ENCODE peak calls at places on chromosomes 11 and 22, in seven cellular contexts. Q is hepatic stellate cell; P is stimulated activated CD8-positive, alpha-beta memory T cell treated with anti-CD3 and anti-CD28 coated beads, Interleukin-4, amount 100 ng/mL, for 24 hours; Y is effector CD4-positive, alpha-beta T cell; U is NCI-H1092 treated with DMSO at 0.1 percent for 48 hours; F is uterus; H is fibroblast of pulmonary artery. S is an unnamed sample.

GRCh38 chr11:34207487-34207886 is 102.1 kb downstream of the NAT10 start:
- DNase-seq in Q (no peak), P (no peak), Y (no peak), U (no peak), F (no peak), H (no peak), S (no peak)

GRCh38 chr22:45842141-45842831 is 134.7 kb downstream of the WNT7B start:
- DNase-seq in Q (no peak), P (no peak), Y (no peak), U (peak), F (no peak), H (peak), S (no peak)

GRCh38 chr11:2944953-2945756 is 15.9 kb upstream of the PHLDA2 start:
- DNase-seq in Q (peak), P (no peak), Y (peak), U (no peak), F (peak), H (peak), S (peak)

GRCh38 chr11:128890543-128891409 is at the start of gene KCNJ5:
- DNase-seq in Q (peak), P (no peak), Y (no peak), U (peak), F (no peak), H (peak), S (peak)

GRCh38 chr11:67699521-67699920 is 25.1 kb upstream of the ALDH3B2 start:
- DNase-seq in Q (no peak), P (no peak), Y (no peak), U (no peak), F (no peak), H (peak), S (no peak)

GRCh38 chr11:20453657-20454316 is 66.3 kb downstream of the PRMT3 start:
- DNase-seq in Q (no peak), P (no peak), Y (no peak), U (no peak), F (no peak), H (no peak), S (no peak)

GRCh38 chr11:20671856-20672546 is 2.6 kb downstream of the NELL1 start:
- DNase-seq in Q (no peak), P (no peak), Y (no peak), U (peak), F (no peak), H (peak), S (no peak)

GRCh38 chr11:108545909-108546501 is 47.6 kb downstream of the EXPH5 start:
- DNase-seq in Q (no peak), P (no peak), Y (no peak), U (no peak), F (no peak), H (no peak), S (no peak)

GRCh38 chr22:19275513-19275912 is 16.0 kb downstream of the CLTCL1 start:
- DNase-seq in Q (no peak), P (no peak), Y (no peak), U (no peak), F (no peak), H (no peak), S (no peak)

GRCh38 chr11:93291146-93291545 is 39.4 kb upstream of the DEUP1 start:
- DNase-seq in Q (no peak), P (no peak), Y (no peak), U (no peak), F (no peak), H (no peak), S (no peak)

GRCh38 chr11:72015511-72016061 is 16.9 kb downstream of the IL18BP start:
- DNase-seq in Q (no peak), P (no peak), Y (no peak), U (no peak), F (no peak), H (peak), S (no peak)

GRCh38 chr22:42217752-42218280 is 52.6 kb downstream of the TCF20 start:
- DNase-seq in Q (no peak), P (no peak), Y (no peak), U (no peak), F (no peak), H (no peak), S (no peak)

GRCh38 chr22:38531251-38531956 is 25.3 kb upstream of the DDX17 start:
- DNase-seq in Q (no peak), P (no peak), Y (no peak), U (no peak), F (no peak), H (no peak), S (no peak)

GRCh38 chr22:47597041-47597440 is 834.6 kb downstream of the TBC1D22A start:
- DNase-seq in Q (no peak), P (no peak), Y (no peak), U (no peak), F (no peak), H (no peak), S (no peak)

GRCh38 chr22:49775191-49776052 is 52.3 kb downstream of the BRD1 start:
- DNase-seq in Q (no peak), P (no peak), Y (no peak), U (no peak), F (no peak), H (no peak), S (no peak)

GRCh38 chr11:116379185-116379828 is 393.5 kb downstream of the BUD13 start:
- DNase-seq in Q (no peak), P (no peak), Y (no peak), U (peak), F (no peak), H (peak), S (no peak)

GRCh38 chr22:28497188-28497587 is 182.5 kb downstream of the TTC28 start:
- DNase-seq in Q (no peak), P (no peak), Y (no peak), U (no peak), F (no peak), H (peak), S (no peak)

GRCh38 chr11:9015677-9016076 is 11.9 kb upstream of the NRIP3 start:
- DNase-seq in Q (peak), P (peak), Y (peak), U (peak), F (peak), H (peak), S (peak)

GRCh38 chr11:126499124-126499752 is 143.8 kb downstream of the ST3GAL4 start:
- DNase-seq in Q (no peak), P (no peak), Y (no peak), U (no peak), F (no peak), H (no peak), S (no peak)

GRCh38 chr11:115623021-115623451 is 118.8 kb upstream of the CADM1 start:
- DNase-seq in Q (peak), P (no peak), Y (no peak), U (no peak), F (peak), H (peak), S (no peak)

GRCh38 chr22:30424471-30425326 is 869 bp upstream of the MTFP1 start:
- DNase-seq in Q (no peak), P (no peak), Y (no peak), U (peak), F (no peak), H (no peak), S (no peak)

GRCh38 chr11:128473631-128474030 is 113.7 kb downstream of the ETS1 start:
- DNase-seq in Q (no peak), P (no peak), Y (no peak), U (peak), F (no peak), H (no peak), S (peak)

GRCh38 chr11:67705264-67705663 is 30.8 kb upstream of the ALDH3B2 start:
- DNase-seq in Q (no peak), P (no peak), Y (no peak), U (no peak), F (no peak), H (no peak), S (no peak)

GRCh38 chr22:30946354-30946753 is 22.2 kb downstream of the MORC2 start:
- DNase-seq in Q (no peak), P (no peak), Y (no peak), U (no peak), F (no peak), H (no peak), S (no peak)

GRCh38 chr11:32187106-32187505 is 96.2 kb downstream of the RCN1 start:
- DNase-seq in Q (no peak), P (no peak), Y (no peak), U (no peak), F (no peak), H (no peak), S (no peak)

GRCh38 chr11:112165049-112165448 is 1.2 kb upstream of the IL18 start:
- DNase-seq in Q (no peak), P (no peak), Y (no peak), U (no peak), F (no peak), H (no peak), S (no peak)

GRCh38 chr11:131773626-131774025 is 403.2 kb downstream of the NTM start:
- DNase-seq in Q (no peak), P (no peak), Y (no peak), U (no peak), F (no peak), H (no peak), S (no peak)

GRCh38 chr22:44129614-44129976 is 51.1 kb upstream of the PARVG start:
- DNase-seq in Q (no peak), P (no peak), Y (no peak), U (no peak), F (no peak), H (peak), S (no peak)

GRCh38 chr11:130327716-130328115 is 13.0 kb upstream of the ZBTB44 start:
- DNase-seq in Q (no peak), P (no peak), Y (no peak), U (no peak), F (no peak), H (no peak), S (no peak)

GRCh38 chr11:8566613-8567210 is 27.3 kb downstream of the STK33 start:
- DNase-seq in Q (peak), P (no peak), Y (no peak), U (peak), F (no peak), H (peak), S (no peak)

GRCh38 chr11:109856958-109857357 is 236.2 kb upstream of the ZC3H12C start:
- DNase-seq in Q (no peak), P (no peak), Y (no peak), U (no peak), F (no peak), H (no peak), S (no peak)

GRCh38 chr11:43923327-43924111 is 18.9 kb upstream of the C11orf96 start:
- DNase-seq in Q (peak), P (no peak), Y (no peak), U (no peak), F (peak), H (peak), S (no peak)

GRCh38 chr22:28989484-28989883 is 72.1 kb downstream of the C22orf31 start:
- DNase-seq in Q (no peak), P (no peak), Y (no peak), U (no peak), F (peak), H (peak), S (no peak)

GRCh38 chr11:1870721-1871466 is 18.0 kb downstream of the LSP1 start:
- DNase-seq in Q (no peak), P (peak), Y (no peak), U (no peak), F (no peak), H (no peak), S (peak)

GRCh38 chr22:50699754-50700386 is 27.2 kb downstream of the SHANK3 start:
- DNase-seq in Q (no peak), P (no peak), Y (no peak), U (no peak), F (no peak), H (no peak), S (no peak)

S was measured in stimulated activated naive CD4-positive, alpha-beta T cell.